ENCODE peak calls at places on chromosomes 12 and 14, in nine cellular contexts. H is fibroblast of the conjunctiva; V is cardiac fibroblast; C is epithelial cell of esophagus; U is stimulated activated CD4-positive, alpha-beta T cell treated with anti-CD3 and anti-CD28 coated beads, TNF-alpha, amount 100 ng/mL, for 48 hours; S is hippocampal formation; Z is HEK293T; E is MM.1S; D is IMR-90. R is an unnamed sample.

GRCh38 chr12:42945927-42946326 is 356.4 kb upstream of the PRICKLE1 start:
- DNase-seq in H (no peak), V (no peak), C (peak), U (no peak), S (no peak), Z (no peak), E (no peak), D (no peak), R (no peak)

GRCh38 chr12:89573081-89573810 is 47.4 kb upstream of the POC1B start:
- DNase-seq in H (no peak), V (no peak), C (no peak), U (no peak), S (no peak), Z (no peak), E (no peak), D (no peak), R (no peak)

GRCh38 chr12:78865297-78865955 is 852 bp downstream of the SYT1 start:
- DNase-seq in H (no peak), V (no peak), C (no peak), U (no peak), S (no peak), Z (no peak), E (peak), D (no peak), R (no peak)

GRCh38 chr12:119202121-119202527 is 23.4 kb downstream of the HSPB8 start:
- DNase-seq in H (no peak), V (no peak), C (no peak), U (no peak), S (no peak), Z (no peak), E (no peak), D (no peak), R (no peak)

GRCh38 chr12:1993871-1994371 is 10.3 kb downstream of the DCP1B start:
- DNase-seq in H (no peak), V (peak), C (peak), U (no peak), S (no peak), Z (no peak), E (no peak), D (peak), R (no peak)

GRCh38 chr12:106423291-106423690 is 65.7 kb downstream of the POLR3B start:
- DNase-seq in H (no peak), V (no peak), C (no peak), U (no peak), S (no peak), Z (no peak), E (no peak), D (no peak), R (no peak)

GRCh38 chr14:73785834-73786631 is 65.6 kb upstream of the PTGR2 start:
- DNase-seq in H (peak), V (peak), C (peak), U (peak), S (peak), Z (peak), E (no peak), D (peak), R (peak)

GRCh38 chr12:94272280-94272679 is 123.9 kb downstream of the PLXNC1 start:
- DNase-seq in H (no peak), V (no peak), C (no peak), U (no peak), S (no peak), Z (no peak), E (no peak), D (no peak), R (no peak)

GRCh38 chr14:74979442-74980397 is 23.0 kb upstream of the EIF2B2 start:
- DNase-seq in H (peak), V (no peak), C (peak), U (no peak), S (no peak), Z (peak), E (no peak), D (peak), R (peak)

GRCh38 chr12:12799163-12799920 is 13.8 kb upstream of the DDX47 start:
- DNase-seq in H (no peak), V (no peak), C (no peak), U (no peak), S (no peak), Z (no peak), E (no peak), D (no peak), R (no peak)